ENCODE peak calls at places on chromosomes 2 and 18, in four cellular contexts. One of them, this sample, is unnamed.

GRCh38 chr2:145760781-145761649 is 1241.1 kb upstream of the ZEB2 start:
- DNase-seq in stimulated activated CD8-positive, alpha-beta memory T cell treated with anti-CD3 and anti-CD28 coated beads, Interleukin-7, amount 100 ng/mL, for 4 hours: no peak
- DNase-seq in GM10248: no peak
- DNase-seq in NCI-H774: no peak
- DNase-seq in this sample: no peak

GRCh38 chr2:226387499-226387942 is 412.1 kb downstream of the IRS1 start:
- DNase-seq in stimulated activated CD8-positive, alpha-beta memory T cell treated with anti-CD3 and anti-CD28 coated beads, Interleukin-7, amount 100 ng/mL, for 4 hours: no peak
- DNase-seq in NCI-H774: no peak
- DNase-seq in GM10248: no peak
- DNase-seq in this sample: no peak

GRCh38 chr18:45652703-45653490 is 37.6 kb downstream of the SLC14A2 start:
- DNase-seq in NCI-H774: no peak
- DNase-seq in stimulated activated CD8-positive, alpha-beta memory T cell treated with anti-CD3 and anti-CD28 coated beads, Interleukin-7, amount 100 ng/mL, for 4 hours: no peak
- DNase-seq in GM10248: no peak
- DNase-seq in this sample: no peak

GRCh38 chr2:237171396-237171795 is 85.7 kb downstream of the COPS8 start:
- DNase-seq in stimulated activated CD8-positive, alpha-beta memory T cell treated with anti-CD3 and anti-CD28 coated beads, Interleukin-7, amount 100 ng/mL, for 4 hours: no peak
- DNase-seq in NCI-H774: no peak
- DNase-seq in GM10248: no peak
- DNase-seq in this sample: no peak

GRCh38 chr2:171923206-171923605 is 945 bp downstream of the HAT1 start:
- DNase-seq in stimulated activated CD8-positive, alpha-beta memory T cell treated with anti-CD3 and anti-CD28 coated beads, Interleukin-7, amount 100 ng/mL, for 4 hours: no peak
- DNase-seq in GM10248: no peak
- DNase-seq in NCI-H774: peak
- DNase-seq in this sample: no peak

GRCh38 chr2:46303822-46304221 is 6.6 kb downstream of the EPAS1 start:
- DNase-seq in GM10248: no peak
- DNase-seq in stimulated activated CD8-positive, alpha-beta memory T cell treated with anti-CD3 and anti-CD28 coated beads, Interleukin-7, amount 100 ng/mL, for 4 hours: no peak
- DNase-seq in NCI-H774: no peak
- DNase-seq in this sample: no peak

GRCh38 chr2:38184964-38185603 is 109.1 kb upstream of the CYP1B1 start:
- DNase-seq in stimulated activated CD8-positive, alpha-beta memory T cell treated with anti-CD3 and anti-CD28 coated beads, Interleukin-7, amount 100 ng/mL, for 4 hours: no peak
- DNase-seq in GM10248: peak
- DNase-seq in NCI-H774: no peak
- DNase-seq in this sample: no peak

GRCh38 chr2:19649785-19650380 is 251.9 kb downstream of the TTC32 start:
- DNase-seq in stimulated activated CD8-positive, alpha-beta memory T cell treated with anti-CD3 and anti-CD28 coated beads, Interleukin-7, amount 100 ng/mL, for 4 hours: no peak
- DNase-seq in NCI-H774: no peak
- DNase-seq in GM10248: no peak
- DNase-seq in this sample: no peak

GRCh38 chr2:51662187-51662586 is 630.3 kb upstream of the NRXN1 start:
- DNase-seq in NCI-H774: no peak
- DNase-seq in GM10248: no peak
- DNase-seq in stimulated activated CD8-positive, alpha-beta memory T cell treated with anti-CD3 and anti-CD28 coated beads, Interleukin-7, amount 100 ng/mL, for 4 hours: no peak
- DNase-seq in this sample: no peak

This sample was measured in B cell.